ENCODE peak calls at places on chromosomes 7 and 10, in eight cellular contexts. K is lower lobe of right lung; O is activated CD8-positive, alpha-beta memory T cell treated with anti-CD3 and anti-CD28 coated beads, Interleukin-2, amount 50 U/mL, for 4 hours; Z is astrocyte of the hippocampus; Q is SJSA1; Y is mucosa of gallbladder; D is PC-3; G is thoracic aorta. I is an unnamed sample.

GRCh38 chr7:123747620-123748141 is 1.1 kb downstream of the WASL start:
- DNase-seq in K (peak), O (peak), Z (peak), Q (peak), Y (peak), D (peak), G (peak), I (peak)

GRCh38 chr7:56007891-56008290 is 43.4 kb downstream of the PSPH start:
- DNase-seq in K (no peak), O (no peak), Z (no peak), Q (no peak), Y (no peak), D (no peak), G (no peak), I (no peak)

GRCh38 chr7:151426486-151426905 is 13.4 kb downstream of the CRYGN start:
- DNase-seq in K (peak), O (no peak), Z (peak), Q (peak), Y (peak), D (peak), G (peak), I (peak)

GRCh38 chr7:92461027-92462003 is 14.0 kb downstream of the GATAD1 start:
- DNase-seq in K (no peak), O (no peak), Z (peak), Q (peak), Y (peak), D (peak), G (no peak), I (peak)

GRCh38 chr7:82605247-82605864 is 161.8 kb upstream of the CACNA2D1 start:
- DNase-seq in K (no peak), O (no peak), Z (peak), Q (peak), Y (peak), D (peak), G (no peak), I (peak)

GRCh38 chr10:129236411-129236810 is 230.6 kb upstream of the MGMT start:
- DNase-seq in K (no peak), O (no peak), Z (no peak), Q (no peak), Y (no peak), D (no peak), G (no peak), I (no peak)

GRCh38 chr7:149811221-149811620 is 27.0 kb upstream of the ZNF862 start:
- DNase-seq in K (no peak), O (no peak), Z (no peak), Q (no peak), Y (no peak), D (no peak), G (no peak), I (peak)

GRCh38 chr7:2721842-2722241 is 33.8 kb downstream of the AMZ1 start:
- DNase-seq in K (peak), O (no peak), Z (no peak), Q (no peak), Y (no peak), D (no peak), G (no peak), I (no peak)

GRCh38 chr7:27159278-27160146 is 3.0 kb upstream of the HOXA7 start:
- DNase-seq in K (no peak), O (peak), Z (no peak), Q (no peak), Y (no peak), D (peak), G (no peak), I (no peak)

GRCh38 chr7:143008007-143008901 is 18.7 kb downstream of the OR9A2 start:
- DNase-seq in K (peak), O (peak), Z (peak), Q (peak), Y (peak), D (peak), G (peak), I (peak)

GRCh38 chr7:111089822-111090426 is 1.0 kb upstream of the LRRN3 start:
- DNase-seq in K (no peak), O (no peak), Z (peak), Q (peak), Y (no peak), D (peak), G (no peak), I (peak)

GRCh38 chr7:43628431-43628830 is 45.5 kb downstream of the STK17A start:
- DNase-seq in K (no peak), O (no peak), Z (no peak), Q (no peak), Y (no peak), D (no peak), G (no peak), I (no peak)

GRCh38 chr7:135508853-135509588 is 881 bp downstream of the CNOT4 start:
- DNase-seq in K (no peak), O (no peak), Z (peak), Q (peak), Y (peak), D (peak), G (no peak), I (peak)

GRCh38 chr10:10923029-10923668 is 94.5 kb upstream of the CELF2 start:
- DNase-seq in K (no peak), O (no peak), Z (no peak), Q (no peak), Y (no peak), D (no peak), G (no peak), I (no peak)

GRCh38 chr10:90969947-90970673 is 49.2 kb upstream of the ANKRD1 start:
- DNase-seq in K (no peak), O (no peak), Z (peak), Q (peak), Y (no peak), D (peak), G (no peak), I (peak)

GRCh38 chr7:138170959-138171703 is 94.9 kb downstream of the AKR1D1 start:
- DNase-seq in K (no peak), O (no peak), Z (no peak), Q (no peak), Y (no peak), D (no peak), G (no peak), I (no peak)

I was measured in HFFc6.